ENCODE peak calls at places on chromosomes 16 and 17, in ten cellular contexts. One of them, this sample, is unnamed.
A peak's percentile ranks its signal among the peaks of the same experiment; 100 is the strongest.

GRCh38 chr16:89842471-89843408 is 14.5 kb downstream of the SPIRE2 start:
- DNase-seq in PC-3: peak; percentile 63
- DNase-seq in HFFc6: peak; percentile 62
- DNase-seq in Peyer's patch: no peak
- DNase-seq in A549: no peak
- DNase-seq in prostate gland: no peak
- DNase-seq in breast epithelium: no peak
- DNase-seq in mesothelial cell of epicardium: no peak
- DNase-seq in left ventricle myocardium inferior: no peak
- DNase-seq in fibroblast of villous mesenchyme: peak; percentile 58
- DNase-seq in this sample: peak; percentile 31

GRCh38 chr17:39365252-39365651 is 36.2 kb downstream of the FBXL20 start:
- DNase-seq in mesothelial cell of epicardium: no peak
- DNase-seq in prostate gland: no peak
- DNase-seq in PC-3: no peak
- DNase-seq in left ventricle myocardium inferior: no peak
- DNase-seq in HFFc6: peak; percentile 46
- DNase-seq in breast epithelium: no peak
- DNase-seq in fibroblast of villous mesenchyme: peak; percentile 78
- DNase-seq in Peyer's patch: no peak
- DNase-seq in A549: no peak
- DNase-seq in this sample: peak; percentile 77

GRCh38 chr17:731943-732787 is at the start of gene TLCD3A:
- DNase-seq in PC-3: peak; percentile 55
- DNase-seq in prostate gland: peak; percentile 75
- DNase-seq in HFFc6: peak; percentile 49
- DNase-seq in Peyer's patch: no peak
- DNase-seq in left ventricle myocardium inferior: peak; percentile 80
- DNase-seq in mesothelial cell of epicardium: peak; percentile 50
- DNase-seq in A549: peak; percentile 61
- DNase-seq in breast epithelium: no peak
- DNase-seq in fibroblast of villous mesenchyme: peak; percentile 66
- DNase-seq in this sample: peak; percentile 56

GRCh38 chr17:57868007-57868774 is 18.3 kb upstream of the MRPS23 start:
- DNase-seq in breast epithelium: peak; percentile 71
- DNase-seq in mesothelial cell of epicardium: no peak
- DNase-seq in A549: peak; percentile 92
- DNase-seq in HFFc6: peak; percentile 83
- DNase-seq in left ventricle myocardium inferior: peak; percentile 80
- DNase-seq in prostate gland: peak; percentile 78
- DNase-seq in fibroblast of villous mesenchyme: peak; percentile 93
- DNase-seq in Peyer's patch: peak; percentile 68
- DNase-seq in PC-3: peak; percentile 93
- DNase-seq in this sample: peak; percentile 95

GRCh38 chr17:63519972-63520882 is 2.9 kb upstream of the KCNH6 start:
- DNase-seq in mesothelial cell of epicardium: no peak
- DNase-seq in fibroblast of villous mesenchyme: no peak
- DNase-seq in left ventricle myocardium inferior: no peak
- DNase-seq in Peyer's patch: no peak
- DNase-seq in prostate gland: peak; percentile 58
- DNase-seq in PC-3: peak; percentile 31
- DNase-seq in HFFc6: no peak
- DNase-seq in A549: peak; percentile 54
- DNase-seq in breast epithelium: no peak
- DNase-seq in this sample: no peak

GRCh38 chr16:68993885-68994284 is 111.6 kb upstream of the HAS3 start:
- DNase-seq in HFFc6: peak; percentile 91
- DNase-seq in PC-3: peak; percentile 87
- DNase-seq in A549: peak; percentile 90
- DNase-seq in mesothelial cell of epicardium: no peak
- DNase-seq in fibroblast of villous mesenchyme: peak; percentile 58
- DNase-seq in prostate gland: no peak
- DNase-seq in breast epithelium: no peak
- DNase-seq in Peyer's patch: no peak
- DNase-seq in left ventricle myocardium inferior: no peak
- DNase-seq in this sample: peak; percentile 93

GRCh38 chr17:78956254-78956653 is 23.5 kb downstream of the LGALS3BP start:
- DNase-seq in prostate gland: no peak
- DNase-seq in left ventricle myocardium inferior: no peak
- DNase-seq in mesothelial cell of epicardium: no peak
- DNase-seq in breast epithelium: no peak
- DNase-seq in PC-3: no peak
- DNase-seq in HFFc6: no peak
- DNase-seq in Peyer's patch: no peak
- DNase-seq in fibroblast of villous mesenchyme: no peak
- DNase-seq in A549: no peak
- DNase-seq in this sample: no peak

GRCh38 chr17:39702901-39703893 is 3.3 kb downstream of the ERBB2 start:
- DNase-seq in HFFc6: no peak
- DNase-seq in mesothelial cell of epicardium: no peak
- DNase-seq in prostate gland: peak; percentile 57
- DNase-seq in PC-3: peak; percentile 81
- DNase-seq in fibroblast of villous mesenchyme: peak; percentile 63
- DNase-seq in left ventricle myocardium inferior: no peak
- DNase-seq in breast epithelium: peak; percentile 71
- DNase-seq in A549: peak; percentile 94
- DNase-seq in Peyer's patch: no peak
- DNase-seq in this sample: no peak

GRCh38 chr17:73958453-73958852 is 245.0 kb upstream of the RPL38 start:
- DNase-seq in PC-3: no peak
- DNase-seq in Peyer's patch: no peak
- DNase-seq in breast epithelium: no peak
- DNase-seq in fibroblast of villous mesenchyme: no peak
- DNase-seq in left ventricle myocardium inferior: no peak
- DNase-seq in prostate gland: no peak
- DNase-seq in A549: no peak
- DNase-seq in mesothelial cell of epicardium: no peak
- DNase-seq in HFFc6: no peak
- DNase-seq in this sample: no peak

GRCh38 chr17:77322534-77323412 is 182.0 kb downstream of the SEC14L1 start:
- DNase-seq in PC-3: peak; percentile 99
- DNase-seq in HFFc6: peak; percentile 98
- DNase-seq in Peyer's patch: peak; percentile 66
- DNase-seq in fibroblast of villous mesenchyme: peak; percentile 100
- DNase-seq in A549: peak; percentile 95
- DNase-seq in mesothelial cell of epicardium: no peak
- DNase-seq in left ventricle myocardium inferior: peak; percentile 83
- DNase-seq in breast epithelium: peak; percentile 68
- DNase-seq in prostate gland: no peak
- DNase-seq in this sample: peak; percentile 99

GRCh38 chr17:57879437-57880085 is 29.7 kb upstream of the MRPS23 start:
- DNase-seq in fibroblast of villous mesenchyme: no peak
- DNase-seq in HFFc6: no peak
- DNase-seq in Peyer's patch: no peak
- DNase-seq in prostate gland: peak; percentile 43
- DNase-seq in breast epithelium: no peak
- DNase-seq in A549: peak; percentile 82
- DNase-seq in PC-3: peak; percentile 86
- DNase-seq in left ventricle myocardium inferior: no peak
- DNase-seq in mesothelial cell of epicardium: no peak
- DNase-seq in this sample: no peak

DNA sequence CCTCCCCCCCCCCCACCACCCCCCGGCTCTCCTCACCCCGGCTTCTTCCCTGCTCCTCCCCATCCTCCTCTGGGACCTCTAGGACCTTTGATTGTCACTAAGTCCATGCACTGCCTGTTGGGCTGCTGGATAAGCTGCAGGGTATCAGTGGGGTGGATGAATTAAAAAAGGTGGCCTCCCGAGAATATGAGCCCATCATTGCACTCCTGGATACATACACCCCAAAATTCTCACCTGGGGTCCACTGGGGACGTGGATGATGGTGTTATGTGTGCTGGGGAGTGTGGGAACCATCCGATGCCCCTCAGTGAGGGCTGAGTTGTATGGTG is 88.8 kb downstream of the IRF8 start:
- DNase-seq in mesothelial cell of epicardium: no peak
- DNase-seq in left ventricle myocardium inferior: no peak
- DNase-seq in HFFc6: no peak
- DNase-seq in Peyer's patch: no peak
- DNase-seq in fibroblast of villous mesenchyme: no peak
- DNase-seq in A549: no peak
- DNase-seq in PC-3: no peak
- DNase-seq in breast epithelium: no peak
- DNase-seq in prostate gland: no peak
- DNase-seq in this sample: no peak
- TF ChIP-seq CTCF in mesothelial cell of epicardium: peak; percentile 22
- TF ChIP-seq CTCF in left ventricle myocardium inferior: peak; percentile 23
- TF ChIP-seq CTCF in HFFc6: peak; percentile 70
- TF ChIP-seq CTCF in Peyer's patch: no peak
- TF ChIP-seq CTCF in fibroblast of villous mesenchyme: no peak
- TF ChIP-seq CTCF in A549: no peak
- TF ChIP-seq CTCF in PC-3: no peak
- TF ChIP-seq CTCF in breast epithelium: no peak
- TF ChIP-seq CTCF in prostate gland: no peak
- TF ChIP-seq CTCF in this sample: no peak

GRCh38 chr17:17784599-17785264 is 52.1 kb downstream of the SREBF1 start:
- DNase-seq in left ventricle myocardium inferior: no peak
- DNase-seq in PC-3: peak; percentile 36
- DNase-seq in breast epithelium: no peak
- DNase-seq in HFFc6: no peak
- DNase-seq in fibroblast of villous mesenchyme: no peak
- DNase-seq in prostate gland: no peak
- DNase-seq in A549: peak; percentile 71
- DNase-seq in Peyer's patch: no peak
- DNase-seq in mesothelial cell of epicardium: no peak
- DNase-seq in this sample: no peak
- TF ChIP-seq CTCF in left ventricle myocardium inferior: peak; percentile 33
- TF ChIP-seq CTCF in PC-3: peak; percentile 35
- TF ChIP-seq CTCF in breast epithelium: no peak
- TF ChIP-seq CTCF in HFFc6: peak; percentile 56
- TF ChIP-seq CTCF in fibroblast of villous mesenchyme: peak; percentile 38
- TF ChIP-seq CTCF in prostate gland: no peak
- TF ChIP-seq CTCF in A549: no peak
- TF ChIP-seq CTCF in Peyer's patch: no peak
- TF ChIP-seq CTCF in mesothelial cell of epicardium: peak; percentile 31
- TF ChIP-seq CTCF in this sample: no peak

DNA sequence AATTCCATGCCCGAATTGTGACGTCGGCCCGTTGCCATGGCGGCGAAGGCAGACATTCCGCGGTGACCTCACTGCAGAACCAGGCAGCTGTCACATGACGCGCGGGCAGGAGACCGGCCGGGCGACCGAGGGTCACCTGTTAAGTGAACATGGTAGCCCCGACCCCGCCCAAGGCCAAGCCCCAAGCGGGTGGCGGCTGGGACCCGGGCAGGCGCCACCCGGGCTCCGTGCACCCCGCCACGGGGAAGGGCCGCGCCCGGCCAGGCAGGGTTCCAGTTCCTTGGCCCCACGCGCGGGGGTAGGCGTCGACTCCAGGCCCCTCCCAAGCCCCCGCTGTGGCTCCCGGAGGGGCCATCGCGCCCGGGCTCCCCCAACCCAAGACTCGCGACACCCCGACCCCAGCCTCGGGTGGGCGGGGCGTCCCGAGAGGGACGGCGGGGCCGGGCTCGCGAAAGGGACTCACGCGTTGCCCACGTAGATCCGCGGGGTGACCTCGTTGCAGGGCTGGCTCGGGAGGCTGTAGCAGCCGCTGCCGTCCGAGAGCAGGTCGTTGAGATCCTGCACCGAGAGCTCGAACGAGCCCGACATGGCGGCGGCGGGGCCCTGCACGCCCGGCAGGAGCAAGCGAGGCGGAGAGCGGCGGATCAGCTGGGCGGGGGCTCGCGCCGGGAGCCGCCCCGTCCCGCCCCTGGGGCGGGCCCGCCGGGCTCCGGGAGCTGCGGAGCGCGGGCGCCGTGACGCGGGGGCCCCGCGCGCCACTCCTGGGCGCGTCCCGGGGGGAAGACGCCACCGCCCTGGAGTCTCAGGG is at the start of gene DUSP3:
- DNase-seq in breast epithelium: peak; percentile 97
- DNase-seq in A549: peak; percentile 97
- DNase-seq in fibroblast of villous mesenchyme: peak; percentile 95
- DNase-seq in Peyer's patch: peak; percentile 82
- DNase-seq in PC-3: peak; percentile 89
- DNase-seq in HFFc6: peak; percentile 93
- DNase-seq in left ventricle myocardium inferior: peak; percentile 95
- DNase-seq in mesothelial cell of epicardium: peak; percentile 82
- DNase-seq in prostate gland: peak; percentile 94
- DNase-seq in this sample: peak; percentile 85
- TF ChIP-seq CTCF in breast epithelium: no peak
- TF ChIP-seq CTCF in A549: no peak
- TF ChIP-seq CTCF in fibroblast of villous mesenchyme: no peak
- TF ChIP-seq CTCF in Peyer's patch: no peak
- TF ChIP-seq CTCF in PC-3: no peak
- TF ChIP-seq CTCF in HFFc6: no peak
- TF ChIP-seq CTCF in left ventricle myocardium inferior: no peak
- TF ChIP-seq CTCF in mesothelial cell of epicardium: no peak
- TF ChIP-seq CTCF in prostate gland: peak; percentile 10
- TF ChIP-seq CTCF in this sample: no peak

GRCh38 chr17:31072186-31072585 is 22.6 kb upstream of the NF1 start:
- DNase-seq in left ventricle myocardium inferior: no peak
- DNase-seq in breast epithelium: no peak
- DNase-seq in PC-3: no peak
- DNase-seq in prostate gland: peak; percentile 75
- DNase-seq in HFFc6: peak; percentile 78
- DNase-seq in Peyer's patch: no peak
- DNase-seq in fibroblast of villous mesenchyme: peak; percentile 68
- DNase-seq in mesothelial cell of epicardium: no peak
- DNase-seq in A549: no peak
- DNase-seq in this sample: peak; percentile 12

GRCh38 chr17:31064707-31065106 is 30.1 kb upstream of the NF1 start:
- DNase-seq in left ventricle myocardium inferior: no peak
- DNase-seq in prostate gland: no peak
- DNase-seq in mesothelial cell of epicardium: no peak
- DNase-seq in breast epithelium: no peak
- DNase-seq in Peyer's patch: no peak
- DNase-seq in PC-3: no peak
- DNase-seq in fibroblast of villous mesenchyme: no peak
- DNase-seq in A549: no peak
- DNase-seq in HFFc6: no peak
- DNase-seq in this sample: no peak

GRCh38 chr17:31073411-31073810 is 21.4 kb upstream of the NF1 start:
- DNase-seq in A549: no peak
- DNase-seq in Peyer's patch: no peak
- DNase-seq in left ventricle myocardium inferior: no peak
- DNase-seq in mesothelial cell of epicardium: no peak
- DNase-seq in prostate gland: no peak
- DNase-seq in HFFc6: no peak
- DNase-seq in PC-3: no peak
- DNase-seq in breast epithelium: no peak
- DNase-seq in fibroblast of villous mesenchyme: no peak
- DNase-seq in this sample: no peak

GRCh38 chr17:31067699-31068184 is 27.0 kb upstream of the NF1 start:
- DNase-seq in HFFc6: peak; percentile 79
- DNase-seq in A549: peak; percentile 68
- DNase-seq in left ventricle myocardium inferior: no peak
- DNase-seq in fibroblast of villous mesenchyme: peak; percentile 85
- DNase-seq in prostate gland: no peak
- DNase-seq in mesothelial cell of epicardium: no peak
- DNase-seq in breast epithelium: no peak
- DNase-seq in Peyer's patch: no peak
- DNase-seq in PC-3: peak; percentile 73
- DNase-seq in this sample: peak; percentile 90

DNA sequence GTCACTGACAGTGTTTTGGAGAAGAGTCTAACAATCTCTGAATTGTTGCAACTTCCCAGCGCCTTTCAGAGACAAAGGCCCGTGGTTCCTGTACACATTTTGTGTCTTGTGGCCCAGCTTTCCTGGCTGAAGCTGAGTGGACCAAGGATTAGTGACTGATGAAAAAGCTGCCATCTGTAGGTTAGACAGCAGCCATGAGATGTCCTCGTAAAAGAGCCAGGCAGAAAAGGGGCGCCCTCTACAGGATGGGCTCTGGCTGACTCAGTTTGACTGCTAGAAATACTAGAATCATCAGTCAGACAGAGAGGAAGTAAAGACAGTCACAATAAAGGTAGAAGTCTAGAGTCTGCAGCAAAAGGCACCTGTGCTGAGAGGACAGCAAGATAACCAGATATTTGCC is 26.5 kb upstream of the NF1 start:
- DNase-seq in prostate gland: no peak
- DNase-seq in PC-3: peak; percentile 31
- DNase-seq in fibroblast of villous mesenchyme: peak; percentile 11
- DNase-seq in left ventricle myocardium inferior: no peak
- DNase-seq in A549: peak; percentile 66
- DNase-seq in Peyer's patch: peak; percentile 56
- DNase-seq in mesothelial cell of epicardium: no peak
- DNase-seq in HFFc6: peak; percentile 47
- DNase-seq in breast epithelium: no peak
- DNase-seq in this sample: peak; percentile 40
- TF ChIP-seq CTCF in prostate gland: no peak
- TF ChIP-seq CTCF in PC-3: peak; percentile 46
- TF ChIP-seq CTCF in fibroblast of villous mesenchyme: peak; percentile 30
- TF ChIP-seq CTCF in left ventricle myocardium inferior: peak; percentile 42
- TF ChIP-seq CTCF in A549: peak; percentile 41
- TF ChIP-seq CTCF in Peyer's patch: no peak
- TF ChIP-seq CTCF in mesothelial cell of epicardium: no peak
- TF ChIP-seq CTCF in HFFc6: peak; percentile 80
- TF ChIP-seq CTCF in breast epithelium: no peak
- TF ChIP-seq CTCF in this sample: peak; percentile 42